ENCODE peak calls at places on chromosomes 16 and 17, in nine cellular contexts. F, C, I, Z, U, S, P, B and D are unnamed samples.

GRCh38 chr17:36014946-36015345 is 2.8 kb downstream of the CCL23 start:
- DNase-seq in F (no peak), C (no peak), I (no peak), Z (no peak), U (no peak), S (no peak), P (no peak), B (no peak), D (no peak)

GRCh38 chr16:11955713-11956123 is 9.3 kb upstream of the TNFRSF17 start:
- DNase-seq in F (no peak), C (peak; percentile 98), I (peak; percentile 95), Z (peak; percentile 67), U (peak; percentile 66), S (no peak), P (peak; percentile 57), B (peak; percentile 86), D (no peak)

GRCh38 chr16:30523768-30524574 is 2.4 kb downstream of the ZNF768 start:
- DNase-seq in F (no peak), C (peak; percentile 51), I (no peak), Z (no peak), U (no peak), S (no peak), P (no peak), B (no peak), D (no peak)

GRCh38 chr17:57927048-57927723 is 28.0 kb downstream of the CUEDC1 start:
- DNase-seq in F (no peak), C (peak; percentile 78), I (peak; percentile 84), Z (no peak), U (peak; percentile 77), S (no peak), P (no peak), B (no peak), D (no peak)

GRCh38 chr17:65473985-65474384 is 87.5 kb downstream of the AXIN2 start:
- DNase-seq in F (no peak), C (no peak), I (no peak), Z (no peak), U (no peak), S (no peak), P (no peak), B (no peak), D (no peak)

GRCh38 chr17:56845934-56846333 is 12.0 kb downstream of the DGKE start:
- DNase-seq in F (no peak), C (no peak), I (no peak), Z (no peak), U (no peak), S (no peak), P (no peak), B (no peak), D (no peak)

GRCh38 chr16:81214745-81215166 is 23.7 kb upstream of the BCO1 start:
- DNase-seq in F (no peak), C (no peak), I (no peak), Z (no peak), U (no peak), S (no peak), P (no peak), B (peak; percentile 13), D (no peak)

GRCh38 chr17:41540921-41541625 is 13.0 kb upstream of the KRT19 start:
- DNase-seq in F (no peak), C (no peak), I (no peak), Z (no peak), U (peak; percentile 41), S (no peak), P (no peak), B (peak; percentile 76), D (no peak)

GRCh38 chr17:80968602-80969029 is 23.0 kb upstream of the CHMP6 start:
- DNase-seq in F (no peak), C (no peak), I (peak; percentile 53), Z (no peak), U (no peak), S (peak; percentile 50), P (no peak), B (no peak), D (no peak)

GRCh38 chr17:43468746-43469544 is 14.8 kb upstream of the DHX8 start:
- DNase-seq in F (no peak), C (peak; percentile 99), I (peak; percentile 98), Z (peak; percentile 80), U (peak; percentile 95), S (no peak), P (peak; percentile 49), B (peak; percentile 100), D (no peak)

GRCh38 chr17:72560303-72561247 is 439.8 kb downstream of the SOX9 start:
- DNase-seq in F (peak; percentile 19), C (peak; percentile 58), I (peak; percentile 43), Z (no peak), U (peak; percentile 65), S (peak; percentile 80), P (no peak), B (peak; percentile 53), D (no peak)

GRCh38 chr17:8947201-8947600 is 18.3 kb downstream of the PIK3R5 start:
- DNase-seq in F (no peak), C (peak; percentile 23), I (peak; percentile 30), Z (no peak), U (peak; percentile 30), S (no peak), P (no peak), B (no peak), D (no peak)

GRCh38 chr17:82278786-82279379 is 5.4 kb upstream of the CSNK1D start:
- DNase-seq in F (no peak), C (no peak), I (no peak), Z (no peak), U (no peak), S (peak; percentile 49), P (no peak), B (no peak), D (peak; percentile 71)

GRCh38 chr16:13100970-13101369 is 199.6 kb downstream of the SHISA9 start:
- DNase-seq in F (no peak), C (no peak), I (no peak), Z (no peak), U (no peak), S (no peak), P (no peak), B (no peak), D (no peak)

GRCh38 chr17:43608313-43608712 is 53.4 kb downstream of the MEOX1 start:
- DNase-seq in F (no peak), C (peak; percentile 32), I (peak; percentile 56), Z (no peak), U (no peak), S (no peak), P (no peak), B (peak; percentile 58), D (peak; percentile 84)

GRCh38 chr17:59803377-59803757 is 89.4 kb downstream of the TUBD1 start:
- DNase-seq in F (no peak), C (no peak), I (no peak), Z (no peak), U (peak; percentile 18), S (no peak), P (no peak), B (peak; percentile 56), D (no peak)

GRCh38 chr16:66740010-66740409 is 11.4 kb downstream of the DYNC1LI2 start:
- DNase-seq in F (no peak), C (peak; percentile 53), I (no peak), Z (no peak), U (peak; percentile 56), S (no peak), P (no peak), B (no peak), D (no peak)

GRCh38 chr16:88385831-88386815 is 3.4 kb downstream of the ZNF469 start:
- DNase-seq in F (no peak), C (no peak), I (no peak), Z (no peak), U (no peak), S (peak; percentile 29), P (no peak), B (no peak), D (peak; percentile 39)

GRCh38 chr16:55513616-55514015 is 4.7 kb downstream of the LPCAT2 start:
- DNase-seq in F (no peak), C (no peak), I (peak; percentile 34), Z (no peak), U (no peak), S (no peak), P (no peak), B (no peak), D (no peak)
- TF ChIP-seq CTCF in F (no peak), C (peak; percentile 8), I (no peak), Z (no peak), U (no peak), S (no peak), P (no peak), B (no peak), D (no peak)

DNA sequence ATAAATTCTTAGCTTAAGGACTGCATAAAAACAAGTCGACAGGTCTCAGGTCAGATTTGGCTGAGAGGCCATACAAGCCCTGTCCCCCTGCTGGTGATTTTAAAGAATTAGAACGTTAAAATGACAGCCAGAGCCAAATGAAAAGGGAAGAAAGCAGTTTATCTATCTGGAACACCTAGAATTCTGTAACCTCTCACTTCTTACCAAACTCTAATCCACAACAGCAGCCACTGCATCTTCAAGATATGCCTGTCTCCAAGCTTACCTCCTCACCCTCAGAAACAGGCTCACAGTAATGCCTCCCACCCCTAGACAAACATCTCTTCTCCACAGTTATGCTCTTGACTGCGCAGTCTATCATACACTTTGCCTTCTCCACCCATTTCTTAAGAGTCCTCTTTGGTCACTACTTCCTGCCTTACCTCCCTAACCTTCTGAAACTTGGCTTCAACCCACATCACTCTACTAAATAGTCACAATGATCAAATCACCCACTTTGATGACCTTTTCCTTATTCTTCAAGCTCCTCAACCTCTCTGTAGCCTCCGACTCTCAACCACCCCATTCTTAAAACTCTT is 14.2 kb downstream of the ANKFY1 start:
- DNase-seq in F (no peak), C (peak; percentile 67), I (peak; percentile 39), Z (no peak), U (peak; percentile 59), S (no peak), P (no peak), B (peak; percentile 38), D (no peak)
- TF ChIP-seq CTCF in F (peak; percentile 63), C (peak; percentile 63), I (peak; percentile 57), Z (peak; percentile 41), U (peak; percentile 44), S (no peak), P (no peak), B (peak; percentile 52), D (peak; percentile 66)

GRCh38 chr17:27921077-27921476 is 27.9 kb upstream of the LYRM9 start:
- DNase-seq in F (no peak), C (no peak), I (no peak), Z (no peak), U (no peak), S (no peak), P (no peak), B (no peak), D (no peak)
- TF ChIP-seq CTCF in F (no peak), C (no peak), I (no peak), Z (no peak), U (no peak), S (no peak), P (no peak), B (no peak), D (no peak)

DNA sequence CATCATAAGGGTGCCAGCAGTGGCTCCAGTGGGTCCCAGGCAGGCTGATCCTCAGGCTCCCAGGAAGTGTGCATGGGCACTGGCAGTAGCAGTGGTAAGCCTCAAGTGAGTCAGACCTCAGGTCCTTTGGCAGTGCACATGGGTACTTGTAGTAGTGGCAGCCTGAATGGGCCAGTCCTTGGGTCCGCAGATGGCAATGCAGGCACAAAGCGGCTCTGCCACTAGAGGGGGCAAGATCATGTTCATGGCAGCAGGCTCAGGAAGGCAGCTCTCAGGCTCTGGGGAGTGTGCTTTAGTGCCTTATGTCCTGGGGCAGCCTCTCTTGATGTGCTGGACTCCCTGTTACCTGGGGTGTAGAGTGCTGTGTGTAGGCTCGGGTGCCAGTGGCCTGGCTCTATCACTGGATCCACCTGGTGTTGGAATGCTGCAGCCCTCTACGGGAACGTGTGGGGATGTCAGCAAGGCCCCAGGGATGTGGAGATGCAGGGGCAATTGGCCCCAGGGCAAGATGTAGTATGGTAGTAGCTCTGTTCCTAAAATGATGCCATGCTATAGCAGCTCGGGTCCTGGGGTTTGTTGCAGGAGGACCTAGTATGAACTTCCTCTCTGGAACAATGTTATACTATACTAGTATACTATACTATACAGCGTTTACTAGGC is 11.0 kb downstream of the ACSM3 start:
- DNase-seq in F (peak; percentile 37), C (peak; percentile 60), I (peak; percentile 42), Z (peak; percentile 2), U (peak; percentile 81), S (peak; percentile 57), P (no peak), B (peak; percentile 82), D (peak; percentile 61)
- TF ChIP-seq CTCF in F (peak; percentile 31), C (peak; percentile 78), I (peak; percentile 87), Z (peak; percentile 87), U (peak; percentile 66), S (peak; percentile 53), P (no peak), B (peak; percentile 96), D (peak; percentile 72)